ENCODE peak calls at places on chromosomes 13 and 19, in six cellular contexts. D is nephron progenitor cell, A is cardiac fibroblast, J is tibial artery, H is pancreas, W is GM04503. R is an unnamed sample.

GRCh38 chr19:9672893-9673292 is 2.0 kb downstream of the ZNF562 start:
- DNase-seq in D (no peak), A (no peak), J (no peak), H (no peak), W (no peak), R (no peak)

GRCh38 chr19:695350-695949 is at the start of gene PRSS57:
- DNase-seq in D (no peak), A (no peak), J (no peak), H (no peak), W (no peak), R (no peak)

GRCh38 chr13:111006508-111007031 is 91.7 kb upstream of the ANKRD10 start:
- DNase-seq in D (no peak), A (peak), J (peak), H (peak), W (peak), R (no peak)

GRCh38 chr13:45162821-45163220 is 38.0 kb downstream of the KCTD4 start:
- DNase-seq in D (no peak), A (peak), J (no peak), H (no peak), W (peak), R (no peak)

GRCh38 chr13:76927955-76928354 is 20.4 kb upstream of the ACOD1 start:
- DNase-seq in D (no peak), A (no peak), J (no peak), H (no peak), W (no peak), R (no peak)

GRCh38 chr13:109816979-109817275 is 30.5 kb upstream of the IRS2 start:
- DNase-seq in D (no peak), A (no peak), J (no peak), H (no peak), W (peak), R (no peak)

GRCh38 chr19:17719730-17720486 is 628 bp downstream of the MAP1S start:
- DNase-seq in D (no peak), A (no peak), J (no peak), H (peak), W (no peak), R (no peak)

GRCh38 chr13:99087954-99088491 is 110.2 kb upstream of the DOCK9 start:
- DNase-seq in D (peak), A (no peak), J (no peak), H (peak), W (no peak), R (no peak)

GRCh38 chr13:88144580-88144979 is 473.4 kb downstream of the SLITRK5 start:
- DNase-seq in D (no peak), A (no peak), J (no peak), H (no peak), W (no peak), R (no peak)

GRCh38 chr13:27921421-27921960 is 1.7 kb downstream of the PDX1 start:
- DNase-seq in D (no peak), A (no peak), J (no peak), H (no peak), W (no peak), R (no peak)

GRCh38 chr13:50357586-50358118 is 342.4 kb downstream of the KCNRG start:
- DNase-seq in D (peak), A (peak), J (no peak), H (peak), W (peak), R (no peak)

GRCh38 chr19:2763687-2764086 is 19.4 kb downstream of the SGTA start:
- DNase-seq in D (no peak), A (no peak), J (no peak), H (no peak), W (no peak), R (no peak)

GRCh38 chr19:33227242-33227650 is 1.6 kb upstream of the SLC7A10 start:
- DNase-seq in D (no peak), A (no peak), J (no peak), H (peak), W (no peak), R (no peak)

GRCh38 chr13:31053098-31053497 is 108.6 kb downstream of the HSPH1 start:
- DNase-seq in D (no peak), A (peak), J (no peak), H (no peak), W (no peak), R (no peak)

GRCh38 chr19:39496063-39496462 is 2.7 kb upstream of the DLL3 start:
- DNase-seq in D (no peak), A (no peak), J (no peak), H (no peak), W (no peak), R (no peak)

GRCh38 chr19:13784731-13785452 is 10.4 kb upstream of the ZSWIM4 start:
- DNase-seq in D (peak), A (peak), J (peak), H (peak), W (no peak), R (peak)

GRCh38 chr19:55452381-55453325 is 8.8 kb downstream of the ISOC2 start:
- DNase-seq in D (peak), A (peak), J (no peak), H (peak), W (no peak), R (no peak)

GRCh38 chr13:111359237-111359915 is 38.9 kb downstream of the TEX29 start:
- DNase-seq in D (no peak), A (no peak), J (no peak), H (no peak), W (no peak), R (no peak)

GRCh38 chr13:47480121-47480520 is 521.0 kb downstream of the SUCLA2 start:
- DNase-seq in D (no peak), A (peak), J (no peak), H (no peak), W (peak), R (no peak)

GRCh38 chr19:58361900-58362271 is 665 bp downstream of the ZNF497 start:
- DNase-seq in D (no peak), A (no peak), J (no peak), H (peak), W (no peak), R (no peak)